ENCODE peak calls at places on chromosomes 11 and 22, in ten cellular contexts. H is neural progenitor cell; K is fibroblast of pulmonary artery; L is neural crest cell; R is upper lobe of left lung; O is cardiac muscle cell; X is CD4-positive, alpha-beta T cell; J is A549; U is GM12865; N is thoracic aorta. Z is an unnamed sample.

GRCh38 chr11:46247664-46248063 is 29.8 kb upstream of the CREB3L1 start:
- DNase-seq in H (peak; percentile 82), K (peak; percentile 68), L (no peak), R (no peak), O (peak; percentile 47), X (peak; percentile 34), J (peak; percentile 81), U (peak; percentile 76), N (no peak), Z (peak; percentile 44)

GRCh38 chr11:75347781-75348613 is 3.5 kb downstream of the ARRB1 start:
- DNase-seq in H (no peak), K (peak; percentile 89), L (no peak), R (no peak), O (peak; percentile 91), X (no peak), J (no peak), U (no peak), N (no peak), Z (no peak)

GRCh38 chr22:49427341-49427740 is 400.3 kb downstream of the BRD1 start:
- DNase-seq in H (no peak), K (no peak), L (no peak), R (no peak), O (no peak), X (no peak), J (no peak), U (no peak), N (no peak), Z (no peak)

GRCh38 chr22:47124946-47125345 is 362.5 kb downstream of the TBC1D22A start:
- DNase-seq in H (no peak), K (no peak), L (no peak), R (no peak), O (no peak), X (no peak), J (no peak), U (no peak), N (no peak), Z (no peak)

GRCh38 chr11:107929611-107930200 is 1.5 kb downstream of the RAB39A start:
- DNase-seq in H (peak; percentile 19), K (no peak), L (no peak), R (no peak), O (no peak), X (no peak), J (no peak), U (peak; percentile 64), N (no peak), Z (no peak)

GRCh38 chr11:114058026-114058706 is 1.3 kb upstream of the ZBTB16 start:
- DNase-seq in H (peak; percentile 65), K (peak; percentile 73), L (no peak), R (peak; percentile 58), O (peak; percentile 60), X (no peak), J (no peak), U (no peak), N (no peak), Z (peak; percentile 38)

GRCh38 chr11:59894616-59895015 is 16.0 kb downstream of the OOSP3 start:
- DNase-seq in H (no peak), K (no peak), L (no peak), R (no peak), O (no peak), X (no peak), J (no peak), U (no peak), N (no peak), Z (no peak)

GRCh38 chr11:127996825-127997224 is 590.5 kb downstream of the ETS1 start:
- DNase-seq in H (no peak), K (peak; percentile 50), L (no peak), R (no peak), O (peak; percentile 35), X (no peak), J (no peak), U (no peak), N (no peak), Z (no peak)

GRCh38 chr22:32695451-32695891 is 106.0 kb upstream of the TIMP3 start:
- DNase-seq in H (no peak), K (peak; percentile 54), L (no peak), R (no peak), O (peak; percentile 66), X (no peak), J (peak; percentile 55), U (no peak), N (no peak), Z (no peak)

GRCh38 chr22:38762607-38763006 is 6.8 kb upstream of the SUN2 start:
- DNase-seq in H (no peak), K (no peak), L (no peak), R (no peak), O (no peak), X (no peak), J (no peak), U (no peak), N (no peak), Z (no peak)

GRCh38 chr11:114132427-114132826 is 72.9 kb downstream of the ZBTB16 start:
- DNase-seq in H (no peak), K (peak; percentile 44), L (no peak), R (no peak), O (peak; percentile 49), X (no peak), J (no peak), U (no peak), N (no peak), Z (no peak)

GRCh38 chr22:30005213-30005857 is 74.9 kb upstream of the HORMAD2 start:
- DNase-seq in H (peak; percentile 71), K (peak; percentile 80), L (peak; percentile 75), R (no peak), O (peak; percentile 80), X (peak; percentile 53), J (peak; percentile 53), U (peak; percentile 63), N (peak; percentile 36), Z (peak; percentile 79)

GRCh38 chr11:4704790-4705334 is 278 bp downstream of the MMP26 start:
- DNase-seq in H (no peak), K (no peak), L (no peak), R (no peak), O (no peak), X (no peak), J (no peak), U (no peak), N (no peak), Z (no peak)

GRCh38 chr11:79121351-79121750 is 319.5 kb downstream of the TENM4 start:
- DNase-seq in H (peak; percentile 31), K (no peak), L (no peak), R (no peak), O (no peak), X (no peak), J (no peak), U (no peak), N (no peak), Z (peak; percentile 21)

DNA sequence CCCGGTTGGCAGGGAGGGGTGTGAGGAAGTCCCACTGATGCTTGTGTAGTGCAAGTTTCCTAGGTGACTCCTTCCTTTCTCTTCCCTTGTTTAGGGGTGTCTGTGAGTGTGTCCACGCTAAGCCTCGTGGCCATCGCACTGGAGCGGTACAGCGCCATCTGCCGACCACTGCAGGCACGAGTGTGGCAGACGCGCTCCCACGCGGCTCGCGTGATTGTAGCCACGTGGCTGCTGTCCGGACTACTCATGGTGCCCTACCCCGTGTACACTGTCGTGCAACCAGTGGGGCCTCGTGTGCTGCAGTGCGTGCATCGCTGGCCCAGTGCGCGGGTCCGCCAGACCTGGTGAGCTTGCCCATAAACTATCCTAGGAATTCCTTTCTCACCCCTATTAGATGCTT is 10.4 kb downstream of the CCKBR start:
- DNase-seq in H (peak; percentile 10), K (no peak), L (no peak), R (peak; percentile 72), O (no peak), X (no peak), J (peak; percentile 22), U (no peak), N (no peak), Z (no peak)
- TF ChIP-seq CTCF in H (peak; percentile 20), K (no peak), L (no peak), R (no peak), O (peak; percentile 13), X (no peak), J (no peak), U (no peak), N (no peak), Z (no peak)

GRCh38 chr22:19555651-19556050 is 31.4 kb upstream of the CLDN5 start:
- DNase-seq in H (no peak), K (no peak), L (no peak), R (no peak), O (no peak), X (no peak), J (no peak), U (no peak), N (no peak), Z (no peak)

GRCh38 chr22:19559956-19560355 is 35.7 kb upstream of the CLDN5 start:
- DNase-seq in H (no peak), K (no peak), L (no peak), R (no peak), O (no peak), X (no peak), J (no peak), U (no peak), N (no peak), Z (no peak)

GRCh38 chr22:19554834-19555404 is 30.7 kb upstream of the CLDN5 start:
- DNase-seq in H (peak; percentile 75), K (peak; percentile 25), L (no peak), R (no peak), O (peak; percentile 25), X (no peak), J (peak; percentile 59), U (no peak), N (no peak), Z (peak; percentile 17)

GRCh38 chr22:19556963-19557545 is 32.8 kb upstream of the CLDN5 start:
- DNase-seq in H (no peak), K (no peak), L (no peak), R (no peak), O (no peak), X (no peak), J (no peak), U (no peak), N (no peak), Z (no peak)

GRCh38 chr22:19559324-19559811 is 35.2 kb upstream of the CLDN5 start:
- DNase-seq in H (no peak), K (no peak), L (no peak), R (no peak), O (no peak), X (no peak), J (no peak), U (no peak), N (no peak), Z (no peak)
- TF ChIP-seq CTCF in H (no peak), K (no peak), L (no peak), R (no peak), O (no peak), X (no peak), J (no peak), U (no peak), N (no peak), Z (no peak)

DNA sequence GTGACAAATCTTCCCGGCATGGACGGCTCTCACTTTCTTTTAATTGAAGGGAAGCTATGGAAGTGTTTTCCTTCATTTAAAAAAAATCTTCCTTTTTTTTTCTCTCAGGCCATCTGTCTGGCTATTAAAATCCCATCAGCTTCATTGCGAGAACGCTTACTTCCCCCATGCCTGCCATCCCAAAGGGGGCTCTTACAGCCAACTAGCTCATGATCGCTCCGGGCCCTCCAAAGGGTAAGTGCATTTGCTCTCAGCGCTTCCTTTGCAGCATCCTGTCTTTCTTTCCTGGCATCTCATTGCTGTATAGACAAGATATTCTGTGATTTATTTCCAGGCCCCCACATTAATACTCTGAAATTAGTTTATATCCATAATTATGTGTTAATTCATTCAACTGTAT is 20.7 kb downstream of the CACNG2 start:
- DNase-seq in H (no peak), K (no peak), L (no peak), R (no peak), O (no peak), X (no peak), J (no peak), U (no peak), N (no peak), Z (no peak)
- TF ChIP-seq CTCF in H (no peak), K (no peak), L (no peak), R (no peak), O (no peak), X (no peak), J (no peak), U (no peak), N (no peak), Z (no peak)

GRCh38 chr11:17036666-17037658 is 22.7 kb upstream of the PLEKHA7 start:
- DNase-seq in H (peak; percentile 44), K (no peak), L (no peak), R (no peak), O (no peak), X (no peak), J (peak; percentile 35), U (peak; percentile 28), N (no peak), Z (no peak)
- TF ChIP-seq CTCF in H (peak; percentile 44), K (no peak), L (no peak), R (no peak), O (peak; percentile 8), X (no peak), J (no peak), U (peak; percentile 16), N (no peak), Z (no peak)

Z was measured in nephron progenitor cell.